ENCODE peak calls at places on chromosomes 11 and 22, in six cellular contexts. Z is A549, F is H1, X is IMR-90, Q is K562, J is HCT116. S is an unnamed sample.

GRCh38 chr11:36146437-36146836 is 142.8 kb downstream of the COMMD9 start:
- DNase-seq in Z (peak), F (no peak), X (no peak), Q (no peak), J (no peak), S (no peak)

GRCh38 chr11:59463176-59463575 is 6.4 kb downstream of the OR4D6 start:
- DNase-seq in Z (no peak), F (no peak), X (no peak), Q (no peak), J (no peak), S (no peak)

GRCh38 chr22:30047364-30047738 is 32.9 kb upstream of the HORMAD2 start:
- DNase-seq in Z (no peak), F (no peak), X (peak), Q (no peak), J (no peak), S (no peak)

GRCh38 chr11:77073328-77074001 is 6.7 kb downstream of the CAPN5 start:
- DNase-seq in Z (peak), F (no peak), X (peak), Q (peak), J (peak), S (no peak)

GRCh38 chr22:43252319-43252718 is 65.4 kb upstream of the TTLL12 start:
- DNase-seq in Z (no peak), F (no peak), X (no peak), Q (no peak), J (no peak), S (no peak)

GRCh38 chr11:72639475-72640375 is 34.5 kb downstream of the PDE2A start:
- DNase-seq in Z (no peak), F (no peak), X (no peak), Q (no peak), J (no peak), S (no peak)

GRCh38 chr22:50697667-50698506 is 25.3 kb downstream of the SHANK3 start:
- DNase-seq in Z (no peak), F (no peak), X (no peak), Q (no peak), J (no peak), S (no peak)

GRCh38 chr11:57318178-57318577 is 6.6 kb downstream of the TNKS1BP1 start:
- DNase-seq in Z (no peak), F (no peak), X (peak), Q (no peak), J (no peak), S (no peak)

GRCh38 chr11:1511937-1512496 is 25.4 kb upstream of the MOB2 start:
- DNase-seq in Z (no peak), F (no peak), X (no peak), Q (no peak), J (no peak), S (no peak)

GRCh38 chr11:61725632-61726280 is 26.7 kb upstream of the MYRF start:
- DNase-seq in Z (no peak), F (no peak), X (peak), Q (no peak), J (no peak), S (no peak)

GRCh38 chr11:3094223-3094824 is 37.1 kb upstream of the CARS1 start:
- DNase-seq in Z (no peak), F (peak), X (no peak), Q (no peak), J (no peak), S (no peak)

GRCh38 chr11:76124905-76125566 is 81.3 kb downstream of the WNT11 start:
- DNase-seq in Z (no peak), F (no peak), X (no peak), Q (no peak), J (no peak), S (peak)

GRCh38 chr11:103920449-103920848 is 116.0 kb upstream of the DDI1 start:
- DNase-seq in Z (no peak), F (no peak), X (peak), Q (no peak), J (no peak), S (no peak)

GRCh38 chr11:133078591-133079179 is 453.6 kb downstream of the OPCML start:
- DNase-seq in Z (peak), F (peak), X (peak), Q (peak), J (no peak), S (no peak)

GRCh38 chr11:44964526-44965209 is 14.0 kb upstream of the TP53I11 start:
- DNase-seq in Z (no peak), F (no peak), X (no peak), Q (no peak), J (no peak), S (no peak)

GRCh38 chr11:93196816-93197382 is 892 bp downstream of the SLC36A4 start:
- DNase-seq in Z (no peak), F (no peak), X (peak), Q (peak), J (peak), S (no peak)

GRCh38 chr11:111762981-111763643 is 3.1 kb downstream of the PPP2R1B start:
- DNase-seq in Z (no peak), F (no peak), X (peak), Q (no peak), J (no peak), S (no peak)

GRCh38 chr11:86067230-86068137 is 1.4 kb downstream of the PICALM start:
- DNase-seq in Z (no peak), F (no peak), X (no peak), Q (peak), J (no peak), S (no peak)

GRCh38 chr11:46560300-46561025 is 33.4 kb downstream of the AMBRA1 start:
- DNase-seq in Z (no peak), F (no peak), X (peak), Q (no peak), J (no peak), S (peak)

GRCh38 chr11:7673724-7674434 is 579 bp upstream of the CYB5R2 start:
- DNase-seq in Z (no peak), F (peak), X (no peak), Q (peak), J (peak), S (no peak)

GRCh38 chr11:130625907-130626306 is 177.5 kb downstream of the ADAMTS15 start:
- DNase-seq in Z (no peak), F (no peak), X (no peak), Q (no peak), J (no peak), S (no peak)

GRCh38 chr11:77619576-77620198 is 17.9 kb downstream of the CLNS1A start:
- DNase-seq in Z (peak), F (no peak), X (peak), Q (no peak), J (peak), S (peak)

GRCh38 chr22:47251911-47252310 is 489.5 kb downstream of the TBC1D22A start:
- DNase-seq in Z (no peak), F (no peak), X (no peak), Q (no peak), J (no peak), S (no peak)
- TF ChIP-seq CEBPB in Z (no peak), F (no peak), X (no peak), Q (no peak), J (no peak), S (no peak)

GRCh38 chr22:28232231-28232630 is 313.2 kb upstream of the PITPNB start:
- DNase-seq in Z (no peak), F (no peak), X (no peak), Q (no peak), J (no peak), S (no peak)

GRCh38 chr22:28230682-28231081 is 311.6 kb upstream of the PITPNB start:
- DNase-seq in Z (no peak), F (no peak), X (peak), Q (no peak), J (no peak), S (no peak)

GRCh38 chr22:28237092-28237491 is 318.0 kb upstream of the PITPNB start:
- DNase-seq in Z (no peak), F (no peak), X (peak), Q (no peak), J (no peak), S (no peak)

GRCh38 chr22:28229566-28230483 is 310.8 kb upstream of the PITPNB start:
- DNase-seq in Z (no peak), F (no peak), X (peak), Q (no peak), J (no peak), S (no peak)

GRCh38 chr22:28231423-28231822 is 312.4 kb upstream of the PITPNB start:
- DNase-seq in Z (no peak), F (no peak), X (peak), Q (no peak), J (no peak), S (no peak)
- TF ChIP-seq CEBPB in Z (no peak), F (no peak), X (no peak), Q (no peak), J (no peak), S (no peak)

DNA sequence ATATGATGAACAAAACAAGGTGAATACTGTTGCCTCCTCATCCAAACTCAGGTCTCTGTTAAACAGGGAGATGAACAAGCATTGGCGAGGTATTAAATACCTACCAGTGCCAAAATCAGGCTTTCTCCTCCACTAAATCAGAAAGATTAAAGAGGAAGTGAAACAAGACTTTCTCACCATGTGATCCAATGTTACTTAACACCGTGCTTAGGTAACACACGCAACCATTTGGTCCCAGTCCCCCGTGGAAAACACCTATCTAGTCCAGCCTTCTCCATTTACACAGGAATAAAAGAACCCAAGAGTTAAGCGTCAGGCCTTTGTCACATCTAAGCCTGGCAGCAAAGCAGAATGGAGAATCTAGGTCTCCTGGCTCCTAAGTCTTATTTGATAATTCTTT is 34.5 kb downstream of the TENM4 start:
- DNase-seq in Z (no peak), F (no peak), X (no peak), Q (no peak), J (no peak), S (peak)
- TF ChIP-seq CEBPB in Z (no peak), F (no peak), X (no peak), Q (no peak), J (no peak), S (peak)

DNA sequence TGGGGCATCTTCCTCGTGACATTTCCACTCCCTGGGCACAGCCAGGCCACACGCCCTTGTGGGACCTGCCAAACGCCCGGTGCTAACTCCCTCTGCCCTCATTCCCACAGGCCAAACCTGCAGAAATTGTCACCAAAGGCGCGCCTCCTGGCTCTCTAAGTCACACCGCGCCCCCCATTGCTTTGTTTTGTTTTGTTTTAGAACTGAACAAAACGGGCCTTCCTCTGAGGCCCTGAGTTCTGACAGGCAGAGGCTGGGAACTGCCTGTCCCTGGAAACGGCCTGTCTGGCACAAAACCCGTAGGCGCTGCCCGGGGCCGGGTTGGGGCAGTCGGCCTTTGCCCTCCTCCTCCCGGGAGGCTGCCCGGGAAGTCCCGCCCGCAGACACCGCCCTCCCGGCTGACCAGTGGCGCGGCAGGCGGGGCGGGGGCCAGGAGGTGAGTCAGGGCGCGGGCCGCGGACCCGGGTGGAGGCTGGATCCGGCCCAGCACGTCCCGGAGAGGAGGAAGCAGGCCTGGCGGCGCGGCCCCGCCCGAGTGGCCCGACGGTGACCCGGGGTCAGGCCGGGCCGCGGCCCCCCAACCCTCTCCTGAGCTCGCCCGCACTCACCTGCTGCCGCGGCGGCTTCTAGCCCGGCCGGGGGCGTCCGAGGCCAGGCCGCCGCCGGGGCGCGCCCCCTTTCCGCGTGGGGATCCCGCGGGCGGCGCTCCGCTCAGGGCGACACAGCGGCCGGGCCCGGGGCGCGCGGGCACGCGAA is 465 bp downstream of the SUN2 start:
- DNase-seq in Z (peak), F (peak), X (peak), Q (peak), J (no peak), S (no peak)
- TF ChIP-seq CEBPB in Z (no peak), F (no peak), X (no peak), Q (no peak), J (no peak), S (no peak)

GRCh38 chr11:116913000-116913399 is 75.6 kb upstream of the APOA1 start:
- DNase-seq in Z (peak), F (no peak), X (peak), Q (no peak), J (no peak), S (no peak)

GRCh38 chr11:116911981-116912734 is 74.7 kb upstream of the APOA1 start:
- DNase-seq in Z (no peak), F (no peak), X (no peak), Q (no peak), J (no peak), S (no peak)

GRCh38 chr11:116910847-116911246 is 73.4 kb upstream of the APOA1 start:
- DNase-seq in Z (no peak), F (no peak), X (no peak), Q (no peak), J (no peak), S (no peak)

GRCh38 chr11:116909245-116909644 is 71.8 kb upstream of the APOA1 start:
- DNase-seq in Z (no peak), F (no peak), X (no peak), Q (no peak), J (no peak), S (no peak)

GRCh38 chr11:116910378-116910777 is 73.0 kb upstream of the APOA1 start:
- DNase-seq in Z (no peak), F (no peak), X (peak), Q (no peak), J (no peak), S (no peak)
- TF ChIP-seq CEBPB in Z (no peak), F (no peak), X (no peak), Q (no peak), J (no peak), S (no peak)

DNA sequence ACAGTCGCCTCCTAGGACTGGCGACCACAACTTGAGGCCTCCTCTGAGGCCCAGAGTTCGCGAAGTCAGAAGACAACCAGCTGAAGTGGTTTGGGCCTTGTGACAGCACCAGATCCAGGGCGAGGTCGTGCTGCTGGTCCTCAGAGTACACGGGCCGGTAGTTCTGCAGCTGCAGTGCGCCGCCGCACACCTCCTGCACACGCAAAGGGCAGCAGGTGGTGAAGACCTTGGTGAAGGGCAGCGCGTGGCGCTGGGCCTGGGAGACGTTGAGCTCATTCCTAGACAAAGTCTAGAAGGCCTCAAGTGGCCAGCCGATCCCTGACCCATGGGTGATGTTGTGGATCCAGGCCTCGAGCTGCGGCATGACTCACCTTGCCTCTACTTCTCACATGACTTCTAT is 18.2 kb downstream of the CD3E start:
- DNase-seq in Z (no peak), F (no peak), X (no peak), Q (no peak), J (no peak), S (no peak)
- TF ChIP-seq CEBPB in Z (no peak), F (no peak), X (no peak), Q (no peak), J (no peak), S (no peak)

S was measured in GM12878.